ENCODE peak calls at places on chromosomes 6 and 20, in four cellular contexts. D is activated T-cell treated with anti-CD3 and anti-CD28 coated beads for 48 hours, A is iris pigment epithelial cell, N is aorta. P is an unnamed sample.

GRCh38 chr6:153231048-153231635 is 100.1 kb upstream of the RGS17 start:
- DNase-seq in D (peak), A (peak), N (peak), P (peak)

GRCh38 chr20:4787069-4787468 is 65.4 kb downstream of the PRND start:
- DNase-seq in A (peak), N (no peak), D (no peak), P (no peak)

GRCh38 chr6:17602888-17603287 is 2.8 kb downstream of the FAM8A1 start:
- DNase-seq in A (no peak), D (no peak), N (no peak), P (no peak)

GRCh38 chr6:144559865-144560603 is 274.9 kb downstream of the UTRN start:
- DNase-seq in N (no peak), D (peak), A (peak), P (no peak)

GRCh38 chr6:125169058-125169457 is 15.5 kb downstream of the TPD52L1 start:
- DNase-seq in D (no peak), N (no peak), A (no peak), P (no peak)

GRCh38 chr6:36649086-36649485 is 29.4 kb upstream of the CDKN1A start:
- DNase-seq in D (no peak), N (no peak), A (no peak), P (no peak)

GRCh38 chr6:167733740-167734661 is 92.7 kb upstream of the AFDN start:
- DNase-seq in D (no peak), N (no peak), A (peak), P (no peak)

GRCh38 chr6:39118921-39119320 is 3.9 kb upstream of the SAYSD1 start:
- DNase-seq in D (no peak), A (no peak), N (no peak), P (no peak)

GRCh38 chr6:157621401-157621800 is 201.6 kb upstream of the SNX9 start:
- DNase-seq in A (no peak), D (no peak), N (no peak), P (no peak)

GRCh38 chr20:21808863-21809664 is 103.6 kb downstream of the PAX1 start:
- DNase-seq in N (peak), D (peak), A (no peak), P (no peak)

GRCh38 chr6:43455034-43455747 is at the start of gene DLK2:
- DNase-seq in N (peak), A (no peak), D (peak), P (no peak)

P was measured in lung.